ENCODE peak calls at places on chromosomes 7 and 10, in six cellular contexts. One of them, this sample, is unnamed.

GRCh38 chr7:37999673-38000072 is 79.2 kb downstream of the EPDR1 start:
- DNase-seq in CD8-positive, alpha-beta memory T cell: no peak
- DNase-seq in thyroid gland: no peak
- DNase-seq in NT2/D1: no peak
- DNase-seq in ascending aorta: no peak
- DNase-seq in cardiac muscle cell: no peak
- DNase-seq in this sample: no peak

GRCh38 chr7:125061776-125062397 is 132.3 kb upstream of the POT1 start:
- DNase-seq in thyroid gland: no peak
- DNase-seq in cardiac muscle cell: no peak
- DNase-seq in CD8-positive, alpha-beta memory T cell: no peak
- DNase-seq in ascending aorta: no peak
- DNase-seq in NT2/D1: no peak
- DNase-seq in this sample: no peak

GRCh38 chr7:66326501-66327180 is 121.5 kb downstream of the TPST1 start:
- DNase-seq in ascending aorta: no peak
- DNase-seq in cardiac muscle cell: no peak
- DNase-seq in CD8-positive, alpha-beta memory T cell: no peak
- DNase-seq in thyroid gland: no peak
- DNase-seq in NT2/D1: no peak
- DNase-seq in this sample: no peak

GRCh38 chr10:62843591-62843990 is 27.4 kb upstream of the EGR2 start:
- DNase-seq in CD8-positive, alpha-beta memory T cell: no peak
- DNase-seq in NT2/D1: no peak
- DNase-seq in cardiac muscle cell: no peak
- DNase-seq in ascending aorta: no peak
- DNase-seq in thyroid gland: no peak
- DNase-seq in this sample: no peak

GRCh38 chr7:91710896-91711295 is 169.6 kb downstream of the MTERF1 start:
- DNase-seq in CD8-positive, alpha-beta memory T cell: no peak
- DNase-seq in thyroid gland: no peak
- DNase-seq in cardiac muscle cell: no peak
- DNase-seq in NT2/D1: no peak
- DNase-seq in ascending aorta: no peak
- DNase-seq in this sample: no peak

GRCh38 chr10:117553815-117554172 is 11.2 kb downstream of the EMX2 start:
- DNase-seq in ascending aorta: no peak
- DNase-seq in CD8-positive, alpha-beta memory T cell: no peak
- DNase-seq in NT2/D1: no peak
- DNase-seq in cardiac muscle cell: no peak
- DNase-seq in thyroid gland: no peak
- DNase-seq in this sample: no peak

GRCh38 chr7:120054376-120055100 is 218.4 kb upstream of the KCND2 start:
- DNase-seq in CD8-positive, alpha-beta memory T cell: no peak
- DNase-seq in cardiac muscle cell: no peak
- DNase-seq in NT2/D1: no peak
- DNase-seq in ascending aorta: no peak
- DNase-seq in thyroid gland: no peak
- DNase-seq in this sample: no peak

GRCh38 chr10:102399217-102400021 is 3.9 kb downstream of the NFKB2 start:
- DNase-seq in cardiac muscle cell: peak; percentile 92
- DNase-seq in thyroid gland: peak; percentile 91
- DNase-seq in NT2/D1: no peak
- DNase-seq in CD8-positive, alpha-beta memory T cell: peak; percentile 87
- DNase-seq in ascending aorta: peak; percentile 94
- DNase-seq in this sample: peak; percentile 85

GRCh38 chr7:20199015-20199737 is 18.0 kb downstream of the MACC1 start:
- DNase-seq in NT2/D1: no peak
- DNase-seq in thyroid gland: peak; percentile 42
- DNase-seq in CD8-positive, alpha-beta memory T cell: no peak
- DNase-seq in ascending aorta: peak; percentile 75
- DNase-seq in cardiac muscle cell: peak; percentile 29
- DNase-seq in this sample: no peak

GRCh38 chr7:63900394-63901203 is 98.0 kb upstream of the ZNF722 start:
- DNase-seq in ascending aorta: peak; percentile 84
- DNase-seq in cardiac muscle cell: no peak
- DNase-seq in thyroid gland: peak; percentile 94
- DNase-seq in CD8-positive, alpha-beta memory T cell: peak; percentile 88
- DNase-seq in NT2/D1: peak; percentile 38
- DNase-seq in this sample: peak; percentile 95

GRCh38 chr10:113403900-113404299 is 149.0 kb upstream of the HABP2 start:
- DNase-seq in CD8-positive, alpha-beta memory T cell: no peak
- DNase-seq in NT2/D1: no peak
- DNase-seq in ascending aorta: no peak
- DNase-seq in cardiac muscle cell: peak; percentile 18
- DNase-seq in thyroid gland: no peak
- DNase-seq in this sample: no peak

GRCh38 chr7:102220229-102220850 is 66.3 kb upstream of the SH2B2 start:
- DNase-seq in thyroid gland: no peak
- DNase-seq in NT2/D1: no peak
- DNase-seq in CD8-positive, alpha-beta memory T cell: no peak
- DNase-seq in cardiac muscle cell: no peak
- DNase-seq in ascending aorta: no peak
- DNase-seq in this sample: no peak

GRCh38 chr10:84333864-84334451 is 5.6 kb downstream of the CCSER2 start:
- DNase-seq in ascending aorta: no peak
- DNase-seq in NT2/D1: no peak
- DNase-seq in cardiac muscle cell: no peak
- DNase-seq in CD8-positive, alpha-beta memory T cell: peak; percentile 93
- DNase-seq in thyroid gland: no peak
- DNase-seq in this sample: no peak

GRCh38 chr10:77563638-77564270 is 73.9 kb downstream of the KCNMA1 start:
- DNase-seq in CD8-positive, alpha-beta memory T cell: no peak
- DNase-seq in thyroid gland: no peak
- DNase-seq in NT2/D1: no peak
- DNase-seq in cardiac muscle cell: no peak
- DNase-seq in ascending aorta: no peak
- DNase-seq in this sample: no peak

GRCh38 chr10:77566914-77567566 is 70.6 kb downstream of the KCNMA1 start:
- DNase-seq in cardiac muscle cell: no peak
- DNase-seq in NT2/D1: no peak
- DNase-seq in thyroid gland: no peak
- DNase-seq in CD8-positive, alpha-beta memory T cell: no peak
- DNase-seq in ascending aorta: no peak
- DNase-seq in this sample: no peak

GRCh38 chr10:77566228-77566627 is 71.4 kb downstream of the KCNMA1 start:
- DNase-seq in CD8-positive, alpha-beta memory T cell: no peak
- DNase-seq in ascending aorta: no peak
- DNase-seq in NT2/D1: no peak
- DNase-seq in thyroid gland: no peak
- DNase-seq in cardiac muscle cell: no peak
- DNase-seq in this sample: no peak

GRCh38 chr10:77565590-77566023 is 72.0 kb downstream of the KCNMA1 start:
- DNase-seq in cardiac muscle cell: no peak
- DNase-seq in NT2/D1: no peak
- DNase-seq in ascending aorta: no peak
- DNase-seq in thyroid gland: no peak
- DNase-seq in CD8-positive, alpha-beta memory T cell: no peak
- DNase-seq in this sample: no peak

GRCh38 chr10:77564781-77565589 is 72.6 kb downstream of the KCNMA1 start:
- DNase-seq in cardiac muscle cell: peak; percentile 32
- DNase-seq in NT2/D1: peak; percentile 87
- DNase-seq in thyroid gland: no peak
- DNase-seq in ascending aorta: no peak
- DNase-seq in CD8-positive, alpha-beta memory T cell: no peak
- DNase-seq in this sample: no peak
- H3K4me1 ChIP-seq in cardiac muscle cell: peaks cover 3% of the 10 kb centered on the region
- H3K4me1 ChIP-seq in NT2/D1: peaks cover 13% of the 10 kb centered on the region
- H3K4me1 ChIP-seq in thyroid gland: peaks cover 4% of the 10 kb centered on the region
- H3K4me1 ChIP-seq in ascending aorta: peaks cover 64% of the 10 kb centered on the region
- H3K4me1 ChIP-seq in CD8-positive, alpha-beta memory T cell: no peaks in the 10 kb centered on the region
- H3K4me1 ChIP-seq in this sample: no peaks in the 10 kb centered on the region

DNA sequence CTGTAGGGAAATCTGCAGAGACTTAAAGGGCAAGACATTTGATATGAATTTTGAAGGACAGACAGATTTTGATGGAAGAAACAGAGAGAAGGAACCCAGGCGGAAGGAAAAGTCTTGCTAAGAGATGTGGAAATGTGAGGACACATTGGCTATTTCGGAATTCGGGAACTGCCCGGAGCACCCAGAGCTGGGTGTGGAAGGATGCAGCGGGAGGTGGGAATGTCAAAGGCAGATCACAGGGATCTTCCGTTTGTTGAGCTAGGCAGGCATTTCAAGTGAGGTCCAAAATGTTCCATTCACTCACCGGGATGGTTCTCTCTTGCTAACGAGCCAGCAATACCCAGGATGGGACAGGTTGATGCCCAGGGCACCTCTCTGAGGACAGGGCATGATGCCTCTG is 87.2 kb upstream of the CTBP2 start:
- DNase-seq in thyroid gland: no peak
- DNase-seq in NT2/D1: no peak
- DNase-seq in CD8-positive, alpha-beta memory T cell: no peak
- DNase-seq in ascending aorta: no peak
- DNase-seq in cardiac muscle cell: no peak
- DNase-seq in this sample: no peak
- H3K4me1 ChIP-seq in thyroid gland: no peaks in the 10 kb centered on the region
- H3K4me1 ChIP-seq in NT2/D1: no peaks in the 10 kb centered on the region
- H3K4me1 ChIP-seq in CD8-positive, alpha-beta memory T cell: no peaks in the 10 kb centered on the region
- H3K4me1 ChIP-seq in ascending aorta: no peaks in the 10 kb centered on the region
- H3K4me1 ChIP-seq in cardiac muscle cell: no peaks in the 10 kb centered on the region
- H3K4me1 ChIP-seq in this sample: no peaks in the 10 kb centered on the region

GRCh38 chr7:151249732-151250072 is 1.2 kb upstream of the SMARCD3 start:
- DNase-seq in cardiac muscle cell: peak; percentile 80
- DNase-seq in thyroid gland: peak; percentile 83
- DNase-seq in ascending aorta: peak; percentile 86
- DNase-seq in NT2/D1: no peak
- DNase-seq in CD8-positive, alpha-beta memory T cell: no peak
- DNase-seq in this sample: peak; percentile 64
- H3K4me1 ChIP-seq in cardiac muscle cell: peaks cover 55% of the 10 kb centered on the region
- H3K4me1 ChIP-seq in thyroid gland: peaks cover 68% of the 10 kb centered on the region
- H3K4me1 ChIP-seq in ascending aorta: peaks cover 56% of the 10 kb centered on the region
- H3K4me1 ChIP-seq in NT2/D1: peaks cover 32% of the 10 kb centered on the region
- H3K4me1 ChIP-seq in CD8-positive, alpha-beta memory T cell: peaks cover 29% of the 10 kb centered on the region
- H3K4me1 ChIP-seq in this sample: no peaks in the 10 kb centered on the region

GRCh38 chr10:124088944-124089343 is 4.5 kb downstream of the CHST15 start:
- DNase-seq in ascending aorta: no peak
- DNase-seq in cardiac muscle cell: no peak
- DNase-seq in NT2/D1: no peak
- DNase-seq in CD8-positive, alpha-beta memory T cell: no peak
- DNase-seq in thyroid gland: no peak
- DNase-seq in this sample: no peak
- H3K4me1 ChIP-seq in ascending aorta: peaks cover 12% of the 10 kb centered on the region
- H3K4me1 ChIP-seq in cardiac muscle cell: no peaks in the 10 kb centered on the region
- H3K4me1 ChIP-seq in NT2/D1: peaks cover 3% of the 10 kb centered on the region
- H3K4me1 ChIP-seq in CD8-positive, alpha-beta memory T cell: no peaks in the 10 kb centered on the region
- H3K4me1 ChIP-seq in thyroid gland: peaks cover 62% of the 10 kb centered on the region
- H3K4me1 ChIP-seq in this sample: peaks cover 7% of the 10 kb centered on the region

GRCh38 chr10:125011171-125011925 is 69.4 kb downstream of the ZRANB1 start:
- DNase-seq in ascending aorta: no peak
- DNase-seq in CD8-positive, alpha-beta memory T cell: no peak
- DNase-seq in NT2/D1: no peak
- DNase-seq in cardiac muscle cell: no peak
- DNase-seq in thyroid gland: no peak
- DNase-seq in this sample: no peak

GRCh38 chr10:125008689-125009579 is 67.0 kb downstream of the ZRANB1 start:
- DNase-seq in NT2/D1: no peak
- DNase-seq in thyroid gland: no peak
- DNase-seq in CD8-positive, alpha-beta memory T cell: no peak
- DNase-seq in ascending aorta: no peak
- DNase-seq in cardiac muscle cell: no peak
- DNase-seq in this sample: no peak

GRCh38 chr10:125009580-125010235 is 67.8 kb downstream of the ZRANB1 start:
- DNase-seq in CD8-positive, alpha-beta memory T cell: no peak
- DNase-seq in NT2/D1: no peak
- DNase-seq in thyroid gland: no peak
- DNase-seq in cardiac muscle cell: no peak
- DNase-seq in ascending aorta: no peak
- DNase-seq in this sample: no peak

GRCh38 chr10:125011926-125012705 is 70.2 kb downstream of the ZRANB1 start:
- DNase-seq in ascending aorta: peak; percentile 86
- DNase-seq in CD8-positive, alpha-beta memory T cell: no peak
- DNase-seq in NT2/D1: no peak
- DNase-seq in thyroid gland: no peak
- DNase-seq in cardiac muscle cell: no peak
- DNase-seq in this sample: no peak

GRCh38 chr10:125010362-125010761 is 68.4 kb downstream of the ZRANB1 start:
- DNase-seq in NT2/D1: no peak
- DNase-seq in thyroid gland: no peak
- DNase-seq in ascending aorta: no peak
- DNase-seq in cardiac muscle cell: no peak
- DNase-seq in CD8-positive, alpha-beta memory T cell: no peak
- DNase-seq in this sample: no peak
- H3K4me1 ChIP-seq in NT2/D1: peaks cover 8% of the 10 kb centered on the region
- H3K4me1 ChIP-seq in thyroid gland: peaks cover 30% of the 10 kb centered on the region
- H3K4me1 ChIP-seq in ascending aorta: peaks cover 75% of the 10 kb centered on the region
- H3K4me1 ChIP-seq in cardiac muscle cell: no peaks in the 10 kb centered on the region
- H3K4me1 ChIP-seq in CD8-positive, alpha-beta memory T cell: no peaks in the 10 kb centered on the region
- H3K4me1 ChIP-seq in this sample: peaks cover 14% of the 10 kb centered on the region

GRCh38 chr10:79099898-79100448 is 31.2 kb downstream of the ZMIZ1 start:
- DNase-seq in CD8-positive, alpha-beta memory T cell: no peak
- DNase-seq in thyroid gland: no peak
- DNase-seq in ascending aorta: no peak
- DNase-seq in cardiac muscle cell: no peak
- DNase-seq in NT2/D1: no peak
- DNase-seq in this sample: no peak

GRCh38 chr10:79102056-79102874 is 33.5 kb downstream of the ZMIZ1 start:
- DNase-seq in CD8-positive, alpha-beta memory T cell: no peak
- DNase-seq in thyroid gland: peak; percentile 95
- DNase-seq in NT2/D1: no peak
- DNase-seq in cardiac muscle cell: peak; percentile 81
- DNase-seq in ascending aorta: peak; percentile 82
- DNase-seq in this sample: peak; percentile 37

GRCh38 chr10:79101560-79101971 is 32.8 kb downstream of the ZMIZ1 start:
- DNase-seq in thyroid gland: no peak
- DNase-seq in CD8-positive, alpha-beta memory T cell: no peak
- DNase-seq in NT2/D1: no peak
- DNase-seq in ascending aorta: no peak
- DNase-seq in cardiac muscle cell: no peak
- DNase-seq in this sample: no peak

GRCh38 chr10:79098596-79099015 is 29.8 kb downstream of the ZMIZ1 start:
- DNase-seq in thyroid gland: no peak
- DNase-seq in ascending aorta: no peak
- DNase-seq in CD8-positive, alpha-beta memory T cell: no peak
- DNase-seq in NT2/D1: no peak
- DNase-seq in cardiac muscle cell: no peak
- DNase-seq in this sample: no peak

GRCh38 chr10:79100761-79101160 is 32.0 kb downstream of the ZMIZ1 start:
- DNase-seq in thyroid gland: no peak
- DNase-seq in CD8-positive, alpha-beta memory T cell: no peak
- DNase-seq in cardiac muscle cell: no peak
- DNase-seq in ascending aorta: no peak
- DNase-seq in NT2/D1: no peak
- DNase-seq in this sample: no peak
- H3K4me1 ChIP-seq in thyroid gland: peaks cover 100% of the 10 kb centered on the region
- H3K4me1 ChIP-seq in CD8-positive, alpha-beta memory T cell: peaks cover 20% of the 10 kb centered on the region
- H3K4me1 ChIP-seq in cardiac muscle cell: peaks cover 68% of the 10 kb centered on the region
- H3K4me1 ChIP-seq in ascending aorta: peaks cover 67% of the 10 kb centered on the region
- H3K4me1 ChIP-seq in NT2/D1: peaks cover 29% of the 10 kb centered on the region
- H3K4me1 ChIP-seq in this sample: peaks cover 42% of the 10 kb centered on the region